ENCODE peak calls at places on chromosomes 7 and 10, in four cellular contexts. T is midbrain, A is globus pallidus, S is endothelial cell. P is an unnamed sample.

GRCh38 chr10:47035447-47036337 is 124.5 kb downstream of the PTPN20 start:
- DNase-seq in T (no peak), A (no peak), S (no peak), P (no peak)

GRCh38 chr7:93890464-93891068 is at the start of gene TFPI2:
- DNase-seq in T (no peak), A (no peak), S (peak), P (no peak)

GRCh38 chr10:71444284-71445054 is 47.7 kb downstream of the CDH23 start:
- DNase-seq in T (no peak), A (no peak), S (no peak), P (no peak)

GRCh38 chr7:142088022-142088714 is 23.4 kb upstream of the MGAM2 start:
- DNase-seq in T (peak), A (peak), S (no peak), P (no peak)

GRCh38 chr7:36667007-36667406 is 57.3 kb downstream of the AOAH start:
- DNase-seq in T (no peak), A (no peak), S (no peak), P (no peak)

GRCh38 chr7:105589221-105590077 is 8.2 kb upstream of the EFCAB10 start:
- DNase-seq in T (peak), A (peak), S (peak), P (peak)

GRCh38 chr10:86265877-86266259 is 100.7 kb downstream of the GRID1 start:
- DNase-seq in T (no peak), A (no peak), S (no peak), P (no peak)

GRCh38 chr7:22142593-22142992 is 196.9 kb upstream of the CDCA7L start:
- DNase-seq in T (peak), A (peak), S (no peak), P (no peak)

GRCh38 chr10:115118346-115118745 is 25.2 kb downstream of the ATRNL1 start:
- DNase-seq in T (no peak), A (no peak), S (no peak), P (no peak)

GRCh38 chr7:114939484-114940097 is 17.7 kb downstream of the MDFIC start:
- DNase-seq in T (no peak), A (no peak), S (no peak), P (no peak)

GRCh38 chr10:100509241-100509640 is 10.4 kb downstream of the SEC31B start:
- DNase-seq in T (no peak), A (no peak), S (no peak), P (no peak)

GRCh38 chr7:117673839-117674238 is 194.0 kb downstream of the CFTR start:
- DNase-seq in T (peak), A (peak), S (no peak), P (no peak)

GRCh38 chr10:45404087-45404769 is 30.2 kb downstream of the ALOX5 start:
- DNase-seq in T (peak), A (peak), S (no peak), P (no peak)

GRCh38 chr7:121479466-121479865 is 83.4 kb upstream of the FAM3C start:
- DNase-seq in T (no peak), A (no peak), S (no peak), P (no peak)

GRCh38 chr7:6651866-6652445 is 14.8 kb downstream of the ZNF316 start:
- DNase-seq in T (no peak), A (no peak), S (no peak), P (no peak)

GRCh38 chr7:105457619-105458018 is 64.5 kb downstream of the PUS7 start:
- DNase-seq in T (no peak), A (no peak), S (no peak), P (no peak)

GRCh38 chr7:104951546-104951945 is 62.5 kb upstream of the KMT2E start:
- DNase-seq in T (no peak), A (no peak), S (no peak), P (no peak)

GRCh38 chr7:67343566-67343965 is 346.9 kb downstream of the TYW1 start:
- DNase-seq in T (no peak), A (no peak), S (no peak), P (no peak)

GRCh38 chr7:67731704-67732103 is 735.1 kb downstream of the TYW1 start:
- DNase-seq in T (no peak), A (no peak), S (no peak), P (no peak)

GRCh38 chr10:48943096-48943495 is 3.5 kb upstream of the LRRC18 start:
- DNase-seq in T (no peak), A (no peak), S (no peak), P (no peak)

GRCh38 chr10:114703377-114704125 is 45.5 kb upstream of the ABLIM1 start:
- DNase-seq in T (no peak), A (no peak), S (peak), P (no peak)

GRCh38 chr10:32419615-32420014 is 26.3 kb upstream of the CCDC7 start:
- DNase-seq in T (no peak), A (no peak), S (no peak), P (no peak)